ENCODE peak calls at places on chromosomes 7 and 10, in seven cellular contexts. Z is T follicular helper cell; P is stimulated activated CD4-positive, alpha-beta T cell treated with anti-CD3 and anti-CD28 coated beads, Interleukin-2, amount 100 ng/mL, for 24 hours; H is WTC11; A is fibroblast of pulmonary artery; M is H4; Q is NB4. I is an unnamed sample.

GRCh38 chr10:18505719-18506118 is 145.7 kb downstream of the NSUN6 start:
- DNase-seq in Z (no peak), P (no peak), H (no peak), A (peak; percentile 54), M (no peak), Q (no peak), I (no peak)

GRCh38 chr10:17157024-17157423 is 27.4 kb upstream of the CUBN start:
- DNase-seq in Z (no peak), P (no peak), H (no peak), A (no peak), M (no peak), Q (no peak), I (no peak)

GRCh38 chr7:7554647-7555575 is 11.8 kb upstream of the MIOS start:
- DNase-seq in Z (no peak), P (no peak), H (no peak), A (no peak), M (no peak), Q (no peak), I (no peak)

GRCh38 chr10:16483241-16483917 is 38.3 kb downstream of the C1QL3 start:
- DNase-seq in Z (no peak), P (no peak), H (no peak), A (no peak), M (no peak), Q (no peak), I (no peak)

GRCh38 chr7:24871765-24872164 is 108.2 kb downstream of the OSBPL3 start:
- DNase-seq in Z (no peak), P (no peak), H (no peak), A (no peak), M (no peak), Q (peak; percentile 51), I (no peak)

GRCh38 chr7:116801092-116801710 is 61.2 kb upstream of the CAPZA2 start:
- DNase-seq in Z (no peak), P (no peak), H (no peak), A (peak; percentile 60), M (no peak), Q (no peak), I (peak; percentile 74)

GRCh38 chr7:107167483-107168232 is 1.1 kb upstream of the HBP1 start:
- DNase-seq in Z (peak; percentile 71), P (peak; percentile 64), H (no peak), A (peak; percentile 94), M (peak; percentile 87), Q (peak; percentile 84), I (peak; percentile 99)

GRCh38 chr7:142598297-142598696 is 151.0 kb upstream of the PRSS1 start:
- DNase-seq in Z (no peak), P (no peak), H (no peak), A (no peak), M (no peak), Q (no peak), I (no peak)

GRCh38 chr7:92668564-92668963 is 78.4 kb upstream of the FAM133B start:
- DNase-seq in Z (no peak), P (no peak), H (no peak), A (no peak), M (no peak), Q (no peak), I (no peak)

GRCh38 chr10:90718185-90718584 is 139.7 kb downstream of the HTR7 start:
- DNase-seq in Z (no peak), P (no peak), H (no peak), A (peak; percentile 23), M (peak; percentile 13), Q (no peak), I (peak; percentile 12)

GRCh38 chr10:50421026-50421719 is 169.9 kb upstream of the ASAH2 start:
- DNase-seq in Z (no peak), P (peak; percentile 29), H (peak; percentile 46), A (peak; percentile 64), M (peak; percentile 27), Q (peak; percentile 75), I (peak; percentile 50)

GRCh38 chr10:119217937-119218579 is 10.7 kb downstream of the GRK5 start:
- DNase-seq in Z (no peak), P (no peak), H (no peak), A (peak; percentile 88), M (peak; percentile 26), Q (no peak), I (no peak)

GRCh38 chr10:110916554-110917346 is 2.2 kb downstream of the BBIP1 start:
- DNase-seq in Z (no peak), P (no peak), H (no peak), A (peak; percentile 63), M (no peak), Q (peak; percentile 20), I (peak; percentile 50)

GRCh38 chr7:30555525-30555924 is 39.2 kb upstream of the GARS1 start:
- DNase-seq in Z (no peak), P (no peak), H (no peak), A (no peak), M (no peak), Q (no peak), I (no peak)

GRCh38 chr10:60536529-60537114 is 146.9 kb upstream of the ANK3 start:
- DNase-seq in Z (no peak), P (no peak), H (no peak), A (peak; percentile 28), M (peak; percentile 35), Q (no peak), I (peak; percentile 43)

GRCh38 chr10:86718556-86718955 is 37.9 kb upstream of the BMPR1A start:
- DNase-seq in Z (no peak), P (no peak), H (no peak), A (no peak), M (no peak), Q (no peak), I (no peak)

GRCh38 chr10:71435571-71436267 is 39.0 kb downstream of the CDH23 start:
- DNase-seq in Z (no peak), P (no peak), H (no peak), A (no peak), M (no peak), Q (peak; percentile 68), I (no peak)

GRCh38 chr7:121544726-121545125 is 148.6 kb upstream of the FAM3C start:
- DNase-seq in Z (no peak), P (no peak), H (no peak), A (peak; percentile 96), M (peak; percentile 93), Q (peak; percentile 47), I (peak; percentile 98)

GRCh38 chr10:6267941-6268340 is 65.2 kb downstream of the PFKFB3 start:
- DNase-seq in Z (no peak), P (no peak), H (no peak), A (no peak), M (no peak), Q (no peak), I (no peak)

GRCh38 chr7:155603190-155603857 is 41.1 kb upstream of the RBM33 start:
- DNase-seq in Z (no peak), P (no peak), H (no peak), A (no peak), M (no peak), Q (no peak), I (no peak)

GRCh38 chr7:108247646-108248045 is 117.5 kb upstream of the LAMB4 start:
- DNase-seq in Z (no peak), P (no peak), H (no peak), A (peak; percentile 78), M (no peak), Q (no peak), I (no peak)

GRCh38 chr10:129725482-129725881 is 238.6 kb downstream of the EBF3 start:
- DNase-seq in Z (no peak), P (no peak), H (no peak), A (no peak), M (no peak), Q (no peak), I (no peak)

GRCh38 chr7:116434820-116435341 is 64.7 kb upstream of the CAV2 start:
- DNase-seq in Z (no peak), P (no peak), H (no peak), A (peak; percentile 58), M (no peak), Q (no peak), I (peak; percentile 58)

GRCh38 chr7:8295638-8296361 is 33.8 kb upstream of the ICA1 start:
- DNase-seq in Z (no peak), P (peak; percentile 3), H (no peak), A (peak; percentile 84), M (peak; percentile 97), Q (peak; percentile 88), I (peak; percentile 92)

GRCh38 chr7:39735903-39736302 is 112.5 kb downstream of the RALA start:
- DNase-seq in Z (no peak), P (peak; percentile 16), H (no peak), A (no peak), M (no peak), Q (peak; percentile 35), I (no peak)

GRCh38 chr7:127392566-127393369 is at the start of gene ZNF800:
- DNase-seq in Z (peak; percentile 72), P (peak; percentile 87), H (peak; percentile 73), A (peak; percentile 82), M (peak; percentile 89), Q (peak; percentile 95), I (peak; percentile 94)

GRCh38 chr10:9096288-9096687 is 1041.8 kb downstream of the GATA3 start:
- DNase-seq in Z (peak; percentile 36), P (peak; percentile 23), H (no peak), A (no peak), M (no peak), Q (no peak), I (no peak)

GRCh38 chr10:31018977-31019376 is 12.7 kb downstream of the ZNF438 start:
- DNase-seq in Z (no peak), P (no peak), H (no peak), A (no peak), M (no peak), Q (no peak), I (no peak)

GRCh38 chr10:100728928-100729876 is 16.2 kb upstream of the PAX2 start:
- DNase-seq in Z (no peak), P (peak; percentile 52), H (peak; percentile 80), A (peak; percentile 25), M (peak; percentile 78), Q (peak; percentile 42), I (peak; percentile 90)

GRCh38 chr7:138245216-138245615 is 169.0 kb downstream of the AKR1D1 start:
- DNase-seq in Z (no peak), P (no peak), H (no peak), A (no peak), M (no peak), Q (no peak), I (no peak)

GRCh38 chr7:35533877-35534276 is 161.1 kb downstream of the HERPUD2 start:
- DNase-seq in Z (no peak), P (no peak), H (no peak), A (no peak), M (no peak), Q (peak; percentile 64), I (no peak)

GRCh38 chr10:115950320-115950719 is 322.7 kb downstream of the GFRA1 start:
- DNase-seq in Z (no peak), P (no peak), H (no peak), A (peak; percentile 39), M (no peak), Q (no peak), I (no peak)

GRCh38 chr7:12839508-12840153 is 152.2 kb downstream of the ARL4A start:
- DNase-seq in Z (no peak), P (no peak), H (peak; percentile 62), A (no peak), M (peak; percentile 45), Q (no peak), I (no peak)